ENCODE peak calls at places on chromosomes 1 and 21, in seven cellular contexts. T is transverse colon, W is cardiac fibroblast, K is H7, F is body of pancreas, C is NCI-H345, L is stomach. P is an unnamed sample.

GRCh38 chr1:89953072-89953626 is 41.8 kb upstream of the ZNF326 start:
- DNase-seq in C (no peak), T (peak), L (peak), W (peak), F (peak), K (peak), P (peak)

GRCh38 chr1:183164350-183164749 is 21.7 kb upstream of the LAMC2 start:
- DNase-seq in K (peak), C (no peak), W (peak), F (no peak), T (no peak), L (no peak), P (no peak)

GRCh38 chr1:37850352-37850955 is 8.9 kb downstream of the MTF1 start:
- DNase-seq in F (no peak), K (no peak), W (peak), C (no peak), L (no peak), T (no peak), P (no peak)

GRCh38 chr21:31803039-31804007 is 69.5 kb upstream of the HUNK start:
- DNase-seq in F (no peak), K (no peak), C (peak), T (no peak), W (no peak), L (no peak), P (no peak)

GRCh38 chr1:201759194-201759814 is 69.7 kb upstream of the IPO9 start:
- DNase-seq in L (no peak), F (no peak), T (no peak), C (no peak), W (peak), K (no peak), P (no peak)

GRCh38 chr1:234926574-234927311 is 201.9 kb downstream of the TOMM20 start:
- DNase-seq in F (no peak), K (no peak), T (no peak), C (no peak), W (no peak), L (no peak), P (no peak)

GRCh38 chr1:108708726-108709660 is 3.7 kb upstream of the FNDC7 start:
- DNase-seq in F (no peak), K (peak), W (peak), C (no peak), T (peak), L (no peak), P (no peak)

GRCh38 chr1:55464550-55464949 is 249.4 kb upstream of the USP24 start:
- DNase-seq in T (no peak), C (no peak), L (no peak), F (no peak), K (no peak), W (no peak), P (no peak)

GRCh38 chr1:93007941-93008577 is 46.8 kb upstream of the DIPK1A start:
- DNase-seq in W (peak), F (no peak), L (no peak), C (no peak), T (no peak), K (no peak), P (no peak)

GRCh38 chr1:194102607-194103006 is 916.2 kb upstream of the B3GALT2 start:
- DNase-seq in K (no peak), F (no peak), C (no peak), L (no peak), W (peak), T (no peak), P (no peak)

GRCh38 chr1:242847390-242847993 is 323.0 kb upstream of the PLD5 start:
- DNase-seq in C (no peak), L (no peak), T (no peak), W (peak), K (no peak), F (no peak), P (peak)

GRCh38 chr21:43659136-43660000 is at the start of the genes HSF2BP and RRP1B:
- DNase-seq in F (peak), L (peak), W (peak), K (peak), C (peak), T (peak), P (peak)

GRCh38 chr1:59879556-59879955 is 47.0 kb downstream of the CYP2J2 start:
- DNase-seq in K (peak), W (peak), T (peak), L (peak), F (peak), C (peak), P (no peak)

GRCh38 chr21:35190201-35190701 is 141.1 kb upstream of the RUNX1 start:
- DNase-seq in F (no peak), K (no peak), T (no peak), W (peak), C (no peak), L (no peak), P (no peak)

GRCh38 chr1:87983841-87984240 is 655.2 kb downstream of the LMO4 start:
- DNase-seq in W (no peak), F (no peak), L (no peak), K (no peak), T (no peak), C (no peak), P (no peak)

GRCh38 chr1:189500777-189501176 is 976.9 kb downstream of the BRINP3 start:
- DNase-seq in K (no peak), F (no peak), L (no peak), T (no peak), C (no peak), W (no peak), P (no peak)

GRCh38 chr1:147214842-147215539 is 10.1 kb downstream of the FMO5 start:
- DNase-seq in L (no peak), K (no peak), F (no peak), C (no peak), W (peak), T (no peak), P (no peak)

GRCh38 chr1:22530701-22531100 is 32.6 kb upstream of the EPHA8 start:
- DNase-seq in K (peak), F (peak), C (no peak), L (no peak), T (no peak), W (no peak), P (no peak)

GRCh38 chr1:24745711-24746582 is 700 bp downstream of the CLIC4 start:
- DNase-seq in W (peak), T (peak), K (peak), F (peak), C (peak), L (peak), P (no peak)

P was measured in T47D.